ENCODE peak calls at places on chromosome 6, in ten cellular contexts. I is HepG2, B is tibial nerve, O is stomach, C is esophagus muscularis mucosa, E is ovary, L is suprapubic skin, V is H1, H is upper lobe of left lung, J is SK-N-SH. W is an unnamed sample. For H3K36me3, the result is how much of the 10 kb centered on the place peaks cover.

GRCh38 chr6:29762781-29763214 is 39.6 kb downstream of the HLA-F start:
- DNase-seq in I (no peak), B (no peak), O (no peak), C (no peak), E (no peak), L (no peak), V (no peak), H (no peak), J (no peak), W (no peak)

GRCh38 chr6:25181923-25182322 is 97.3 kb upstream of the CARMIL1 start:
- DNase-seq in I (no peak), B (no peak), O (no peak), C (no peak), E (no peak), L (no peak), V (no peak), H (no peak), J (no peak), W (no peak)

GRCh38 chr6:146545608-146546007 is 2.0 kb downstream of the RAB32 start:
- DNase-seq in I (no peak), B (no peak), O (no peak), C (no peak), E (no peak), L (no peak), V (no peak), H (no peak), J (no peak), W (no peak)

GRCh38 chr6:131443014-131443413 is 130.0 kb upstream of the ARG1 start:
- DNase-seq in I (no peak), B (no peak), O (no peak), C (no peak), E (no peak), L (no peak), V (no peak), H (no peak), J (no peak), W (no peak)

GRCh38 chr6:162099685-162100084 is 627.9 kb downstream of the PRKN start:
- DNase-seq in I (peak), B (no peak), O (no peak), C (no peak), E (no peak), L (no peak), V (no peak), H (no peak), J (no peak), W (no peak)

GRCh38 chr6:28683945-28684538 is 158.4 kb downstream of the GPX5 start:
- DNase-seq in I (peak), B (no peak), O (no peak), C (no peak), E (no peak), L (no peak), V (no peak), H (no peak), J (peak), W (no peak)

GRCh38 chr6:19836799-19837510 is at the start of gene ID4:
- DNase-seq in I (no peak), B (peak), O (peak), C (peak), E (peak), L (peak), V (peak), H (peak), J (peak), W (peak)

GRCh38 chr6:150596439-150596838 is 3.2 kb upstream of the PLEKHG1 start:
- DNase-seq in I (no peak), B (no peak), O (no peak), C (no peak), E (no peak), L (no peak), V (no peak), H (no peak), J (no peak), W (no peak)

GRCh38 chr6:10411131-10411914 is 3.6 kb downstream of the TFAP2A start:
- DNase-seq in I (no peak), B (no peak), O (no peak), C (no peak), E (no peak), L (no peak), V (peak), H (peak), J (no peak), W (no peak)

GRCh38 chr6:89381031-89381430 is 28.5 kb upstream of the UBE2J1 start:
- DNase-seq in I (no peak), B (no peak), O (no peak), C (no peak), E (no peak), L (no peak), V (no peak), H (no peak), J (no peak), W (no peak)

GRCh38 chr6:156154896-156155295 is 622.3 kb upstream of the ARID1B start:
- DNase-seq in I (no peak), B (no peak), O (no peak), C (no peak), E (no peak), L (no peak), V (no peak), H (no peak), J (no peak), W (no peak)

GRCh38 chr6:41036601-41037000 is 2.4 kb downstream of the UNC5CL start:
- DNase-seq in I (no peak), B (no peak), O (no peak), C (no peak), E (no peak), L (no peak), V (no peak), H (no peak), J (no peak), W (no peak)

GRCh38 chr6:136405410-136406029 is 115.9 kb upstream of the BCLAF1 start:
- DNase-seq in I (no peak), B (no peak), O (no peak), C (no peak), E (no peak), L (no peak), V (no peak), H (no peak), J (no peak), W (no peak)

GRCh38 chr6:169046483-169047192 is 207.0 kb downstream of the THBS2 start:
- DNase-seq in I (no peak), B (no peak), O (no peak), C (peak), E (no peak), L (no peak), V (no peak), H (no peak), J (no peak), W (no peak)

GRCh38 chr6:14128017-14128416 is 10.4 kb downstream of the CD83 start:
- DNase-seq in I (no peak), B (no peak), O (no peak), C (no peak), E (no peak), L (no peak), V (no peak), H (no peak), J (no peak), W (no peak)

GRCh38 chr6:14132244-14133220 is 15.0 kb downstream of the CD83 start:
- DNase-seq in I (peak), B (no peak), O (no peak), C (no peak), E (no peak), L (no peak), V (no peak), H (no peak), J (no peak), W (no peak)

GRCh38 chr6:14131579-14131978 is 14.0 kb downstream of the CD83 start:
- DNase-seq in I (no peak), B (no peak), O (no peak), C (no peak), E (no peak), L (no peak), V (no peak), H (no peak), J (no peak), W (no peak)

GRCh38 chr6:14130431-14131075 is 13.0 kb downstream of the CD83 start:
- DNase-seq in I (no peak), B (no peak), O (no peak), C (no peak), E (no peak), L (no peak), V (no peak), H (no peak), J (no peak), W (no peak)

DNA sequence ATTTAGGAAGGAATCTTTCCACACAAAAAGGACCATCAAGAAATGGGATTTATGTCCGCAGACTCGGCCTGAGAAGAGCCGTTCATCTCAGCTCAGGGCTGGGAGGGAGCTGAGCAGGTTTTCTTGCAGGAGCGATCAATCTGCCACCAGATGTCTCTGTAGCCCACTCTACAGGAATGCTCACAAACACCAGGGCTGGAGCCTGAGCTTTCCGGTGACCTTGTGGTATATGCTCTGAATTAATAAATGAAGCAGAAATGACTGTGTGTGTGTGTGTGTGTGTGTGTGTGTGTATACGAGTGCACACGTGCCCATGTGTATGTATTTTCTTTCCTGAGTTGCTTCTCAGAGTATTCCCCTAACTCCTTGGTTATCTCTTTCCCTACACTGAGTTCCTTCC is 12.0 kb downstream of the CD83 start:
- DNase-seq in I (peak), B (no peak), O (peak), C (no peak), E (peak), L (no peak), V (no peak), H (no peak), J (peak), W (peak)
- TF ChIP-seq EP300 in I (no peak), B (no peak), O (no peak), C (no peak), E (no peak), L (no peak), V (no peak), H (no peak), J (no peak), W (no peak)

GRCh38 chr6:157935786-157936185 is 45.9 kb upstream of the SYNJ2 start:
- DNase-seq in I (no peak), B (no peak), O (no peak), C (no peak), E (no peak), L (no peak), V (no peak), H (no peak), J (no peak), W (no peak)
- H3K36me3 ChIP-seq in I (under half), B (half or more), O (half or more), C (half or more), E (under half), L (half or more), V (under half), H (under half), J (half or more), W (half or more)

GRCh38 chr6:134065706-134066105 is 13.3 kb upstream of the SLC2A12 start:
- DNase-seq in I (peak), B (no peak), O (no peak), C (no peak), E (no peak), L (no peak), V (no peak), H (no peak), J (peak), W (no peak)
- TF ChIP-seq EP300 in I (no peak), B (no peak), O (no peak), C (no peak), E (no peak), L (no peak), V (no peak), H (no peak), J (no peak), W (no peak)

GRCh38 chr6:15457903-15458530 is 204.8 kb downstream of the DTNBP1 start:
- DNase-seq in I (no peak), B (no peak), O (no peak), C (no peak), E (no peak), L (no peak), V (no peak), H (no peak), J (no peak), W (no peak)

GRCh38 chr6:15462717-15463525 is 199.9 kb downstream of the DTNBP1 start:
- DNase-seq in I (no peak), B (no peak), O (no peak), C (no peak), E (no peak), L (no peak), V (no peak), H (no peak), J (peak), W (no peak)

GRCh38 chr6:15457121-15457646 is 205.6 kb downstream of the DTNBP1 start:
- DNase-seq in I (no peak), B (no peak), O (no peak), C (no peak), E (no peak), L (no peak), V (no peak), H (no peak), J (no peak), W (no peak)

GRCh38 chr6:15461127-15461944 is 201.5 kb downstream of the DTNBP1 start:
- DNase-seq in I (no peak), B (no peak), O (no peak), C (no peak), E (no peak), L (no peak), V (no peak), H (no peak), J (no peak), W (no peak)

GRCh38 chr6:15460110-15460727 is 202.6 kb downstream of the DTNBP1 start:
- DNase-seq in I (no peak), B (no peak), O (no peak), C (no peak), E (no peak), L (no peak), V (no peak), H (no peak), J (no peak), W (no peak)
- H3K36me3 ChIP-seq in I (under half), B (under half), O (under half), C (under half), E (under half), L (under half), V (under half), H (under half), J (under half), W (under half)